ENCODE peak calls at places on chromosomes 6 and 20, in four cellular contexts. One of them, this sample, is unnamed. For H3K4me1, the result is how much of the 10 kb centered on the place peaks cover.

GRCh38 chr6:36706339-36706738 is 8.7 kb downstream of the RAB44 start:
- DNase-seq in DND-41: no peak
- DNase-seq in CD8-positive, alpha-beta memory T cell: no peak
- DNase-seq in IMR-90: no peak
- DNase-seq in this sample: no peak

GRCh38 chr6:63943826-63944225 is 308.2 kb downstream of the PHF3 start:
- DNase-seq in IMR-90: no peak
- DNase-seq in CD8-positive, alpha-beta memory T cell: no peak
- DNase-seq in DND-41: no peak
- DNase-seq in this sample: no peak

GRCh38 chr6:26156105-26156849 is 69.0 kb downstream of the HFE start:
- DNase-seq in DND-41: peak
- DNase-seq in CD8-positive, alpha-beta memory T cell: peak
- DNase-seq in IMR-90: peak
- DNase-seq in this sample: peak

GRCh38 chr20:13119583-13119982 is 101.5 kb upstream of the ISM1 start:
- DNase-seq in CD8-positive, alpha-beta memory T cell: peak
- DNase-seq in IMR-90: peak
- DNase-seq in DND-41: peak
- DNase-seq in this sample: peak

GRCh38 chr6:120354452-120355098 is 979.7 kb downstream of the TBC1D32 start:
- DNase-seq in IMR-90: no peak
- DNase-seq in CD8-positive, alpha-beta memory T cell: no peak
- DNase-seq in DND-41: peak
- DNase-seq in this sample: no peak

GRCh38 chr20:21693322-21693721 is 12.1 kb upstream of the PAX1 start:
- DNase-seq in CD8-positive, alpha-beta memory T cell: no peak
- DNase-seq in IMR-90: no peak
- DNase-seq in DND-41: peak
- DNase-seq in this sample: no peak

GRCh38 chr6:143752459-143752858 is 74.7 kb downstream of the PHACTR2 start:
- DNase-seq in DND-41: no peak
- DNase-seq in CD8-positive, alpha-beta memory T cell: no peak
- DNase-seq in IMR-90: no peak
- DNase-seq in this sample: no peak

GRCh38 chr6:168699631-168700315 is 258.8 kb downstream of the SMOC2 start:
- DNase-seq in DND-41: no peak
- DNase-seq in CD8-positive, alpha-beta memory T cell: no peak
- DNase-seq in IMR-90: no peak
- DNase-seq in this sample: no peak

GRCh38 chr20:33679758-33680485 is 5.7 kb upstream of the NECAB3 start:
- DNase-seq in DND-41: no peak
- DNase-seq in IMR-90: no peak
- DNase-seq in CD8-positive, alpha-beta memory T cell: peak
- DNase-seq in this sample: no peak

GRCh38 chr6:29028821-29029220 is 16.2 kb downstream of the OR2W1 start:
- DNase-seq in DND-41: no peak
- DNase-seq in CD8-positive, alpha-beta memory T cell: no peak
- DNase-seq in IMR-90: no peak
- DNase-seq in this sample: no peak

GRCh38 chr6:158457616-158458278 is 102.1 kb upstream of the TMEM181 start:
- DNase-seq in DND-41: no peak
- DNase-seq in IMR-90: peak
- DNase-seq in CD8-positive, alpha-beta memory T cell: no peak
- DNase-seq in this sample: no peak

GRCh38 chr6:53960311-53960710 is 150.9 kb upstream of the MLIP start:
- DNase-seq in CD8-positive, alpha-beta memory T cell: no peak
- DNase-seq in IMR-90: peak
- DNase-seq in DND-41: no peak
- DNase-seq in this sample: no peak

GRCh38 chr20:53579581-53580375 is 13.9 kb downstream of the ZNF217 start:
- DNase-seq in CD8-positive, alpha-beta memory T cell: no peak
- DNase-seq in DND-41: no peak
- DNase-seq in IMR-90: peak
- DNase-seq in this sample: peak

GRCh38 chr20:25135031-25135430 is 53.1 kb upstream of the VSX1 start:
- DNase-seq in IMR-90: no peak
- DNase-seq in DND-41: no peak
- DNase-seq in CD8-positive, alpha-beta memory T cell: no peak
- DNase-seq in this sample: no peak

GRCh38 chr6:169850746-169851145 is 99.3 kb downstream of the ERMARD start:
- DNase-seq in CD8-positive, alpha-beta memory T cell: no peak
- DNase-seq in IMR-90: no peak
- DNase-seq in DND-41: no peak
- DNase-seq in this sample: no peak

GRCh38 chr6:168277274-168277669 is 42.3 kb downstream of the DACT2 start:
- DNase-seq in IMR-90: no peak
- DNase-seq in CD8-positive, alpha-beta memory T cell: no peak
- DNase-seq in DND-41: no peak
- DNase-seq in this sample: no peak

GRCh38 chr6:35213161-35213823 is 464 bp upstream of the SCUBE3 start:
- DNase-seq in IMR-90: no peak
- DNase-seq in CD8-positive, alpha-beta memory T cell: no peak
- DNase-seq in DND-41: no peak
- DNase-seq in this sample: no peak

GRCh38 chr20:58634818-58635665 is 16.0 kb upstream of the STX16 start:
- DNase-seq in DND-41: no peak
- DNase-seq in CD8-positive, alpha-beta memory T cell: peak
- DNase-seq in IMR-90: peak
- DNase-seq in this sample: peak

GRCh38 chr6:144264270-144265060 is 20.7 kb upstream of the UTRN start:
- DNase-seq in DND-41: no peak
- DNase-seq in IMR-90: peak
- DNase-seq in CD8-positive, alpha-beta memory T cell: no peak
- DNase-seq in this sample: no peak

GRCh38 chr6:101931766-101932165 is 538.3 kb downstream of the GRIK2 start:
- DNase-seq in CD8-positive, alpha-beta memory T cell: no peak
- DNase-seq in DND-41: no peak
- DNase-seq in IMR-90: no peak
- DNase-seq in this sample: no peak

DNA sequence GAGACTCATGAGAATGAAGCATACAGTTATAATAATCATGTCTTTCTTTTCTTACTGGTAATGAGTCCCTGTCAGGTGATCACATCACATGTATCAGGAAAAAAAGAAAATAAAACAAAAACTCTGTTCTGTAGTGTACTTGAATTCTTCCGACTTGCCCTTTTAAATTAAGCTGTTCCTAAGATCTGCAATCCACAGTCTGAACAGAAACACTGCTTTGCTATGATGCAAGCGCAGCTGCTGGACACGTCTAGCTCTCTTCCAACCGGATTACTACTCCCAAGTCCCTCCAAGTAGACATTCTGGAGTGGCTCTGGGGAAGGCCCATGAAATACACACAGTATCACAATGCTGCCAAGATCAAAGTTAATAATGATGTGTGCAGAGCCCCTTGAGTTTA is 83.7 kb downstream of the FYN start:
- DNase-seq in IMR-90: peak
- DNase-seq in DND-41: no peak
- DNase-seq in CD8-positive, alpha-beta memory T cell: no peak
- DNase-seq in this sample: no peak
- H3K4me1 ChIP-seq in IMR-90: under half
- H3K4me1 ChIP-seq in DND-41: under half
- H3K4me1 ChIP-seq in CD8-positive, alpha-beta memory T cell: half or more
- H3K4me1 ChIP-seq in this sample: half or more

GRCh38 chr6:151131346-151131745 is 108.4 kb upstream of the AKAP12 start:
- DNase-seq in CD8-positive, alpha-beta memory T cell: no peak
- DNase-seq in DND-41: no peak
- DNase-seq in IMR-90: no peak
- DNase-seq in this sample: no peak
- H3K4me3 ChIP-seq in CD8-positive, alpha-beta memory T cell: no peak
- H3K4me3 ChIP-seq in DND-41: no peak
- H3K4me3 ChIP-seq in IMR-90: no peak
- H3K4me3 ChIP-seq in this sample: no peak

DNA sequence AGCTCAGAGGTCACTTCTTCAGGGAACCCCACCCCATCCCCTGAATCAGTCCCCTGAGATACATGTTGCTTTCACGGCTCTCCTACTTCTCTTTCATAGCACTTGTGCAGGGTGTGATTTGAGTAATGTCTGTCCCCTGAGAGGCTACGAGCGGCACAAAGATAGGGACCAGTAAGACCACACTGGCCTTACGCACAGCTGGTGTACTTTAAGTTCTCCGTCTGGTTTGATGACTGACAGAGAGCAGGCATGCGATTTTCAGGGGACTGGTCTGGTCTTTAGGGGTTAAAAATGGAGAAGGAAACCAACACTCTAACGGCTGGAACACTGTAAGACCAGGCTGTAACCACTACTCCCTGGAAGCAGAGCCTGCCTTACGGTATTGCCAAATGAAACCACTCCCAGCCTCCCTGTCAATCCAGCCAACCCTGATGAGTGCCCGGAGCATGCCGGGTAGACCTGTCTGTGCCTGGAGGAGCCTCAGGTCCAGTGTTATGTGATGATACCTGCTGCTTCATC is 47.1 kb downstream of the ELMO2 start:
- DNase-seq in IMR-90: no peak
- DNase-seq in CD8-positive, alpha-beta memory T cell: no peak
- DNase-seq in DND-41: no peak
- DNase-seq in this sample: no peak
- H3K4me1 ChIP-seq in IMR-90: under half
- H3K4me1 ChIP-seq in CD8-positive, alpha-beta memory T cell: half or more
- H3K4me1 ChIP-seq in DND-41: under half
- H3K4me1 ChIP-seq in this sample: half or more

GRCh38 chr20:57390604-57391438 is at the start of gene RBM38:
- DNase-seq in CD8-positive, alpha-beta memory T cell: peak
- DNase-seq in DND-41: peak
- DNase-seq in IMR-90: peak
- DNase-seq in this sample: peak

GRCh38 chr20:57387463-57387862 is 3.7 kb upstream of the RBM38 start:
- DNase-seq in DND-41: no peak
- DNase-seq in IMR-90: no peak
- DNase-seq in CD8-positive, alpha-beta memory T cell: peak
- DNase-seq in this sample: no peak

GRCh38 chr20:57387945-57388351 is 3.2 kb upstream of the RBM38 start:
- DNase-seq in DND-41: no peak
- DNase-seq in CD8-positive, alpha-beta memory T cell: no peak
- DNase-seq in IMR-90: no peak
- DNase-seq in this sample: no peak

GRCh38 chr20:57389695-57390603 is 1.2 kb upstream of the RBM38 start:
- DNase-seq in CD8-positive, alpha-beta memory T cell: peak
- DNase-seq in IMR-90: no peak
- DNase-seq in DND-41: no peak
- DNase-seq in this sample: peak

GRCh38 chr20:57388953-57389694 is 2.1 kb upstream of the RBM38 start:
- DNase-seq in IMR-90: peak
- DNase-seq in CD8-positive, alpha-beta memory T cell: peak
- DNase-seq in DND-41: no peak
- DNase-seq in this sample: peak
- H3K4me3 ChIP-seq in IMR-90: peak
- H3K4me3 ChIP-seq in CD8-positive, alpha-beta memory T cell: peak
- H3K4me3 ChIP-seq in DND-41: no peak
- H3K4me3 ChIP-seq in this sample: peak

GRCh38 chr20:50283370-50283769 is 92.7 kb downstream of the CEBPB start:
- DNase-seq in DND-41: no peak
- DNase-seq in IMR-90: no peak
- DNase-seq in CD8-positive, alpha-beta memory T cell: no peak
- DNase-seq in this sample: no peak
- H3K4me1 ChIP-seq in DND-41: under half
- H3K4me1 ChIP-seq in IMR-90: under half
- H3K4me1 ChIP-seq in CD8-positive, alpha-beta memory T cell: under half
- H3K4me1 ChIP-seq in this sample: under half

This sample was measured in naive thymus-derived CD4-positive, alpha-beta T cell.